ENCODE peak calls at places on chromosomes 12 and 14, in six cellular contexts. D is naive thymus-derived CD4-positive, alpha-beta T cell; C is PC-3; S is body of pancreas; P is adipocyte; W is mammary epithelial cell. J is an unnamed sample. For H3K36me3, the result is how much of the 10 kb centered on the place peaks cover.

GRCh38 chr12:131363416-131363815 is 347.5 kb upstream of the SFSWAP start:
- DNase-seq in S (no peak), P (no peak), W (no peak), C (no peak), D (no peak), J (no peak)

GRCh38 chr14:53929871-53930685 is 26.5 kb downstream of the BMP4 start:
- DNase-seq in D (no peak), W (peak), P (peak), S (peak), C (peak), J (peak)

GRCh38 chr12:60263146-60263545 is 667.3 kb downstream of the SLC16A7 start:
- DNase-seq in S (no peak), P (peak), W (no peak), D (no peak), C (peak), J (no peak)

GRCh38 chr14:32254952-32255679 is 52.0 kb upstream of the RNU6-8 start:
- DNase-seq in D (peak), S (peak), W (peak), C (peak), P (peak), J (peak)

GRCh38 chr12:81573228-81573627 is 185.9 kb downstream of the PPFIA2 start:
- DNase-seq in W (no peak), C (no peak), D (no peak), P (peak), S (no peak), J (no peak)

GRCh38 chr14:100234511-100234910 is 4.4 kb upstream of the YY1 start:
- DNase-seq in P (no peak), W (no peak), C (no peak), S (no peak), D (peak), J (no peak)

GRCh38 chr12:91606662-91607377 is 424.2 kb upstream of the DCN start:
- DNase-seq in S (no peak), W (no peak), C (no peak), P (no peak), D (no peak), J (no peak)

GRCh38 chr12:109358154-109358869 is 10.6 kb downstream of the MYO1H start:
- DNase-seq in D (no peak), P (peak), C (no peak), S (no peak), W (no peak), J (no peak)

GRCh38 chr14:77043984-77044485 is 15.5 kb upstream of the IRF2BPL start:
- DNase-seq in C (no peak), D (no peak), P (peak), W (no peak), S (no peak), J (no peak)

GRCh38 chr14:75147423-75148071 is 20.7 kb upstream of the NEK9 start:
- DNase-seq in S (peak), C (no peak), D (no peak), P (peak), W (peak), J (no peak)

GRCh38 chr12:4664111-4664510 is 15.2 kb downstream of the NDUFA9 start:
- DNase-seq in D (no peak), C (peak), P (peak), S (no peak), W (peak), J (no peak)

GRCh38 chr14:101791919-101792572 is 30.5 kb downstream of the PPP2R5C start:
- DNase-seq in C (peak), D (no peak), W (peak), S (no peak), P (peak), J (no peak)

GRCh38 chr12:126191037-126191891 is 1126.0 kb downstream of the AACS start:
- DNase-seq in C (no peak), W (no peak), P (no peak), S (peak), D (no peak), J (no peak)

GRCh38 chr12:52434096-52434733 is at the start of gene KRT75:
- DNase-seq in C (peak), P (no peak), D (no peak), S (no peak), W (peak), J (no peak)

GRCh38 chr14:24132061-24132685 is 1.7 kb downstream of the FITM1 start:
- DNase-seq in W (peak), C (no peak), S (peak), P (no peak), D (peak), J (no peak)

GRCh38 chr14:70827366-70828151 is 18.2 kb upstream of the MAP3K9 start:
- DNase-seq in P (peak), D (no peak), C (peak), W (peak), S (no peak), J (no peak)

GRCh38 chr12:33678221-33678964 is 238.8 kb upstream of the SYT10 start:
- DNase-seq in D (no peak), C (no peak), W (no peak), P (no peak), S (no peak), J (no peak)

GRCh38 chr14:35242599-35243311 is 49.4 kb upstream of the PSMA6 start:
- DNase-seq in C (no peak), D (no peak), S (no peak), W (no peak), P (no peak), J (no peak)

GRCh38 chr12:99131761-99132199 is 486.7 kb downstream of the APAF1 start:
- DNase-seq in C (no peak), S (peak), P (peak), W (no peak), D (no peak), J (no peak)

GRCh38 chr14:93150227-93151206 is 34.2 kb downstream of the MOAP1 start:
- DNase-seq in C (peak), D (no peak), W (peak), S (peak), P (no peak), J (no peak)

DNA sequence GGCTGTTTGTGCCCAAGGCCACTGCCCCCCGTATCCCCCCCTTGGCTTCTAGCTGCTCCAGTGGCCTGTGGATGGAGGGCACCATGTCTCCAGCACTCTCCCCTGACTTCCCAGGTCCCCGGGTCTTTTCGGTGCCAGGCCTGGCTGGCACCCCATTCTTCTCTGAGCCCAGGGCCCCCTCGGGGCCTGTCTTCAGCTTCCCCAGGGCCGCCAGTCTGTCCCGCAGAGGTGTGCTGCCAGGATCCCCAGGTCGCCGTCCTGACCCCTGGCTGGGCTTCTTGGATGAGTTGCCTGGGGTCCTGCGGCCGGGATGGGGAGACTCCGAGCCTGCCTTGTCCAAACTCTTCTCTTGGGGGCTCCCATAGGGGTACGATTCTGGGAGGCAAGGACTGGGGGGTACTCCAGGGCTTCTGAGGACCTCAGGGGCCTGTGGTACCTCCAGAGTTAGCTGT is 32.5 kb downstream of the NCKAP5L start:
- DNase-seq in W (no peak), P (no peak), D (no peak), C (no peak), S (no peak), J (no peak)
- H3K36me3 ChIP-seq in W (under half), P (half or more), D (under half), C (under half), S (under half), J (under half)

GRCh38 chr12:132672678-132673077 is 14.5 kb downstream of the POLE start:
- DNase-seq in P (no peak), C (no peak), D (no peak), W (no peak), S (peak), J (no peak)

GRCh38 chr12:132665794-132666193 is 21.3 kb downstream of the POLE start:
- DNase-seq in S (no peak), C (no peak), W (no peak), P (no peak), D (no peak), J (no peak)

GRCh38 chr12:132672116-132672515 is 15.0 kb downstream of the POLE start:
- DNase-seq in C (no peak), W (no peak), D (no peak), S (no peak), P (no peak), J (no peak)

GRCh38 chr12:132668191-132669088 is 18.7 kb downstream of the POLE start:
- DNase-seq in C (no peak), D (no peak), S (no peak), W (no peak), P (no peak), J (no peak)

DNA sequence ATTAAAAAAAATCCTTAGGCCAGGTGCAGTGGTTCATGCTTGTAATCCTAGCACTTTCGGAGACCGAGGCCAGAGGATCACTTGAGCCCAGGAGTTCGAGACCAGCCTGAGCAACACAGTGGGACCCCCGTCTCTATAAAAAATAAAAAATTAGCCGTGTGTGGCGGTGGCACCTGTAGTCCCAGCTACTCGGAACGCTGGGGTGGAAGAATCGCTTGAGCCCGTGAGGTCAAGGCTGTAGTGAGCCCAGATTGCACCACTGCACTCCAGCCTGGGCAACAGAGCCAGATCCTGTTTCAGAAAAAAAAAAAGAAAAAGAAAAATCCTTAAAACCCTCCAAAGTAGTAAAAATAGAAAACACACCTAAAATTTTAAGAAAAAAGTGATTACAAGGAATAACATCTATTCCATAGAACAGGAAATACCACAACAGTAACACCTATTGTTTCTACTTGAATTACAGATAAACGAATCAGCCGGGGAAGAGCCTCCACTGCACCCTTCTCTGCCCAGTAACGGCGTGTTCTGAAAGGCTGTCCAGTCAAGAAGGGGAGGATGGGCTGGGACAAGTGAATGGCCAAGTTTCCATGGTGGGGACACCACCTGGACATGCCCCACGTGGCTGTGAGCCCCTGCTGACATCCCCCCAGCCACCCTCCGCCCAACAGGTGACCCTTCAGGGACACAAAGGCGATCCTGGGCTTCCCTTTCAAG is 17.8 kb downstream of the POLE start:
- DNase-seq in S (no peak), P (no peak), C (no peak), W (peak), D (no peak), J (no peak)
- H3K36me3 ChIP-seq in S (under half), P (half or more), C (under half), W (under half), D (half or more), J (half or more)

GRCh38 chr12:120563495-120563894 is 17.7 kb downstream of the POP5 start:
- DNase-seq in P (no peak), D (no peak), C (no peak), S (no peak), W (no peak), J (no peak)
- H3K36me3 ChIP-seq in P (half or more), D (half or more), C (half or more), S (under half), W (under half), J (half or more)

DNA sequence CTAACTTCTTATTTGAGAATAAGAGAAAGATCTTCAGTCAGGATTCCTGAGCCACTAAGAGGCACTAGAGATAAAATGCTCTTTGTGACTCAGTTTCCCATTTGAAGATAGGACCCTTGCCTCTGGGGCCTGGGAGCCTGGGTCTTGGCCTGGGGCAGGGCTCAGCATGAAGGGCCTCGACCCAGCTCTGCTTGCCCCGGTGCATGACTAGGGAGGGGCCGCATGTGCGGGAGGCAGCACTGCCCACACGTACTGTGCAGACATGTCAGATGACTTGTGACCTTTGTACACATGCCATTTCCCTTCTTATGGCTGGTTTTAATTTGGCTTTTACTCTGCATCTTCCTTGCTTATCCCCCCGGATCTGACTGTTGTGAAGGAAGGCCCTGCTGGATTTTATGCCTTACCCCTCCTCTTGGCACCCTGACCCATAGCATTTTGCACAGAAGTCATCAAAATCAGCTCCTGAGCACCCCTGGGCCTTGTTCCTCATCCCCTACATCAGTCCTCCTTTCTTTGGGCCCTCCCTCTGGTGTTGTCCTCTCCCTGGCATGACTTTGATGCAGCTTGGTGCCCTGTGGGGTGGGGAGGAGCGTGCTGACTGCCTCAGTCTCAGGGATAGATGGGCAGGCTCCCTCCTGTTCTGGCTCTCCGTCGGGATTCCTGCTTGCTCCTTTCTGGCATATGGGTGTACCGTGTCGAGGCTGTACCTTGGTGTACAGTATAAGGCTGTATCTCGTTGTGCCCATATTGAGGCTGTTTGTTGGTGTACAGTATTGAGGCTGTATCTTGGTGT is 4.4 kb downstream of the CLSTN3 start:
- DNase-seq in C (no peak), D (no peak), P (no peak), W (no peak), S (no peak), J (no peak)
- H3K36me3 ChIP-seq in C (under half), D (under half), P (under half), W (under half), S (under half), J (under half)

DNA sequence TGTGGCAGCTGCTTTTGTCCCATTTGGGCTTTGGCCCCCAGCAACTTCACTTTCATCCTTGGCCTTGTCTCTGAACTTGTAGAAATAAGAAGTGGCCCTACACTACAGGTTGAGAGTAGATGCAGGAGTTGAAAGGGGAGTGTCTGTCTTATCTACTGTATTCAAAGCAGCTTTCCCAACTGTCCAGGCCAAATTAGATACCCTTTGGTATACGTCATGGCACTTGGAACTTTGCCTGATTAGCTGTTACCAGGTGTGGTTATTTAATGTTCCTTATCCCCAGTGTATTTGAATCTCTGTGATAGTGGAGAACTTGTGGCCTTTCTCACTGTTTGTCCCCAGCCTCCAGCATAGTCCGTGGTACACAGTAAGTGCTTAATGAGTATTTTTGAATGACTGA is 33.5 kb downstream of the SUDS3 start:
- DNase-seq in P (no peak), C (no peak), D (no peak), W (no peak), S (peak), J (no peak)
- H3K36me3 ChIP-seq in P (half or more), C (under half), D (half or more), W (under half), S (under half), J (half or more)

DNA sequence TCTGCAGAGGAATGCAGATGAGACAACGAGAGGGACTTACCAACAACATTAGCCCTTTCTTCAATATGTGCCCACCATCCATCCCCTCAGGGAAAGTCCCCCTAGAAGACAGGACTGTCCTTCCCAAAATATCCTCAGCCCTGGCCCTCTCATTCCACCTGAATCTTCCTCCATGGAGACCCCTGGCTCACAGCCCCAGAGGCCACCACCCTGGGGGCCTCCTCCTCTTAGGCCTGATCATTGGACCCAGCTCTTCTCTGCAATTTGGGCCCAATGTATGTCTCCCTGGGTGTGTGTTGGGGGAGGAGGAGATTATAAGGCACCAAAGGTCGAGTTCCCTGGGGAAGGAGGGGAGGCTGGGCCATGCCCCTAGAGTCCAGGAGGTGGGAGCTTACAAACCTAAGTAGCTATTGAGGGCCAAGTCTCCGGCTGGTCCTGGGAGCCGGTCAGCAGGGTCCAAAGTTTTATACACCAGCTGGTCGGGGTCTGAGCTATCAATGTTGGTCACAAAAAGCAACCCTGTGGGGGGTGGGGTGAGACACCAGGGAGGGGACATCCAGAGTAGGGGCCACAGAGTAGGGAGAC is 8.1 kb downstream of the ITGA7 start:
- DNase-seq in C (no peak), P (no peak), D (no peak), S (no peak), W (no peak), J (no peak)
- H3K36me3 ChIP-seq in C (under half), P (half or more), D (under half), S (under half), W (under half), J (under half)

GRCh38 chr12:111792155-111792876 is 25.6 kb downstream of the ALDH2 start:
- DNase-seq in P (no peak), W (no peak), S (peak), C (no peak), D (no peak), J (no peak)
- H3K36me3 ChIP-seq in P (half or more), W (under half), S (under half), C (under half), D (under half), J (under half)